ENCODE peak calls at places on chromosome 9, in seven cellular contexts. One of them, this sample, is unnamed.
A peak's percentile ranks its signal among the peaks of the same experiment; 100 is the strongest.

GRCh38 chr9:79574716-79575242 is 3.0 kb downstream of the TLE4 start:
- DNase-seq in A549: no peak
- DNase-seq in transverse colon: no peak
- DNase-seq in Peyer's patch: no peak
- DNase-seq in uterus: no peak
- DNase-seq in heart left ventricle: no peak
- DNase-seq in IMR-90: peak; percentile 33
- DNase-seq in this sample: no peak

GRCh38 chr9:123953601-123954011 is 23.7 kb upstream of the DENND1A start:
- DNase-seq in transverse colon: no peak
- DNase-seq in IMR-90: no peak
- DNase-seq in Peyer's patch: no peak
- DNase-seq in A549: no peak
- DNase-seq in heart left ventricle: no peak
- DNase-seq in uterus: no peak
- DNase-seq in this sample: no peak

GRCh38 chr9:113368348-113368747 is 8.4 kb downstream of the HDHD3 start:
- DNase-seq in IMR-90: no peak
- DNase-seq in transverse colon: no peak
- DNase-seq in uterus: no peak
- DNase-seq in A549: no peak
- DNase-seq in heart left ventricle: no peak
- DNase-seq in Peyer's patch: no peak
- DNase-seq in this sample: no peak

GRCh38 chr9:130073373-130073772 is 19.7 kb downstream of the GPR107 start:
- DNase-seq in IMR-90: peak; percentile 67
- DNase-seq in transverse colon: no peak
- DNase-seq in Peyer's patch: no peak
- DNase-seq in uterus: no peak
- DNase-seq in heart left ventricle: no peak
- DNase-seq in A549: no peak
- DNase-seq in this sample: no peak

GRCh38 chr9:115090486-115090885 is 27.5 kb downstream of the TNC start:
- DNase-seq in transverse colon: no peak
- DNase-seq in A549: no peak
- DNase-seq in heart left ventricle: no peak
- DNase-seq in Peyer's patch: no peak
- DNase-seq in IMR-90: no peak
- DNase-seq in uterus: no peak
- DNase-seq in this sample: no peak

GRCh38 chr9:35771079-35771441 is 17.0 kb upstream of the MSMP start:
- DNase-seq in heart left ventricle: peak; percentile 36
- DNase-seq in A549: no peak
- DNase-seq in Peyer's patch: no peak
- DNase-seq in uterus: no peak
- DNase-seq in IMR-90: no peak
- DNase-seq in transverse colon: no peak
- DNase-seq in this sample: no peak

GRCh38 chr9:134390537-134390936 is 64.3 kb downstream of the RXRA start:
- DNase-seq in IMR-90: no peak
- DNase-seq in heart left ventricle: no peak
- DNase-seq in Peyer's patch: no peak
- DNase-seq in A549: no peak
- DNase-seq in transverse colon: no peak
- DNase-seq in uterus: no peak
- DNase-seq in this sample: no peak

GRCh38 chr9:72954431-72955420 is 1.9 kb upstream of the ALDH1A1 start:
- DNase-seq in transverse colon: peak; percentile 29
- DNase-seq in uterus: peak; percentile 47
- DNase-seq in heart left ventricle: no peak
- DNase-seq in Peyer's patch: no peak
- DNase-seq in A549: no peak
- DNase-seq in IMR-90: no peak
- DNase-seq in this sample: peak; percentile 44

GRCh38 chr9:111375062-111375461 is 45.0 kb upstream of the OR2K2 start:
- DNase-seq in IMR-90: no peak
- DNase-seq in Peyer's patch: no peak
- DNase-seq in heart left ventricle: no peak
- DNase-seq in uterus: no peak
- DNase-seq in transverse colon: no peak
- DNase-seq in A549: no peak
- DNase-seq in this sample: no peak

GRCh38 chr9:116471093-116471906 is 215.8 kb upstream of the TRIM32 start:
- DNase-seq in uterus: peak; percentile 49
- DNase-seq in transverse colon: no peak
- DNase-seq in Peyer's patch: no peak
- DNase-seq in A549: no peak
- DNase-seq in heart left ventricle: peak; percentile 44
- DNase-seq in IMR-90: peak; percentile 53
- DNase-seq in this sample: peak; percentile 86

GRCh38 chr9:4508246-4508906 is 18.1 kb downstream of the SLC1A1 start:
- DNase-seq in A549: no peak
- DNase-seq in Peyer's patch: peak; percentile 52
- DNase-seq in uterus: no peak
- DNase-seq in transverse colon: no peak
- DNase-seq in IMR-90: peak; percentile 53
- DNase-seq in heart left ventricle: no peak
- DNase-seq in this sample: no peak

GRCh38 chr9:114108016-114108833 is 9.1 kb upstream of the KIF12 start:
- DNase-seq in A549: peak; percentile 91
- DNase-seq in uterus: peak; percentile 50
- DNase-seq in IMR-90: peak; percentile 77
- DNase-seq in transverse colon: peak; percentile 83
- DNase-seq in Peyer's patch: peak; percentile 86
- DNase-seq in heart left ventricle: peak; percentile 78
- DNase-seq in this sample: peak; percentile 67

GRCh38 chr9:90921104-90921503 is 119.5 kb downstream of the SYK start:
- DNase-seq in heart left ventricle: peak; percentile 76
- DNase-seq in uterus: no peak
- DNase-seq in A549: no peak
- DNase-seq in Peyer's patch: no peak
- DNase-seq in transverse colon: peak; percentile 44
- DNase-seq in IMR-90: no peak
- DNase-seq in this sample: no peak

GRCh38 chr9:134602547-134603362 is 38.8 kb upstream of the COL5A1 start:
- DNase-seq in A549: peak; percentile 88
- DNase-seq in transverse colon: peak; percentile 30
- DNase-seq in Peyer's patch: no peak
- DNase-seq in uterus: peak; percentile 80
- DNase-seq in IMR-90: peak; percentile 99
- DNase-seq in heart left ventricle: peak; percentile 56
- DNase-seq in this sample: peak; percentile 60

GRCh38 chr9:90141723-90142122 is 500.9 kb downstream of the DIRAS2 start:
- DNase-seq in IMR-90: peak; percentile 29
- DNase-seq in uterus: no peak
- DNase-seq in A549: no peak
- DNase-seq in Peyer's patch: no peak
- DNase-seq in transverse colon: no peak
- DNase-seq in heart left ventricle: no peak
- DNase-seq in this sample: no peak

GRCh38 chr9:93089024-93089423 is 7.0 kb upstream of the CARD19 start:
- DNase-seq in heart left ventricle: no peak
- DNase-seq in A549: no peak
- DNase-seq in Peyer's patch: no peak
- DNase-seq in uterus: no peak
- DNase-seq in transverse colon: no peak
- DNase-seq in IMR-90: no peak
- DNase-seq in this sample: no peak

GRCh38 chr9:127534931-127535330 is 77.1 kb upstream of the STXBP1 start:
- DNase-seq in heart left ventricle: no peak
- DNase-seq in A549: no peak
- DNase-seq in IMR-90: no peak
- DNase-seq in uterus: no peak
- DNase-seq in transverse colon: no peak
- DNase-seq in Peyer's patch: no peak
- DNase-seq in this sample: no peak

GRCh38 chr9:79263666-79264460 is 307.9 kb upstream of the TLE4 start:
- DNase-seq in IMR-90: peak; percentile 61
- DNase-seq in transverse colon: no peak
- DNase-seq in uterus: no peak
- DNase-seq in A549: no peak
- DNase-seq in Peyer's patch: no peak
- DNase-seq in heart left ventricle: no peak
- DNase-seq in this sample: no peak

GRCh38 chr9:16721972-16722371 is 148.5 kb downstream of the BNC2 start:
- DNase-seq in IMR-90: peak; percentile 30
- DNase-seq in A549: no peak
- DNase-seq in Peyer's patch: no peak
- DNase-seq in uterus: peak; percentile 91
- DNase-seq in transverse colon: peak; percentile 38
- DNase-seq in heart left ventricle: no peak
- DNase-seq in this sample: peak; percentile 90

GRCh38 chr9:100426194-100426531 is 780 bp upstream of the MSANTD3 start:
- DNase-seq in Peyer's patch: no peak
- DNase-seq in heart left ventricle: no peak
- DNase-seq in transverse colon: no peak
- DNase-seq in IMR-90: no peak
- DNase-seq in A549: no peak
- DNase-seq in uterus: no peak
- DNase-seq in this sample: no peak

GRCh38 chr9:92964981-92965758 is 17.8 kb downstream of the FGD3 start:
- DNase-seq in IMR-90: no peak
- DNase-seq in A549: no peak
- DNase-seq in transverse colon: peak; percentile 53
- DNase-seq in uterus: no peak
- DNase-seq in heart left ventricle: peak; percentile 40
- DNase-seq in Peyer's patch: no peak
- DNase-seq in this sample: no peak

DNA sequence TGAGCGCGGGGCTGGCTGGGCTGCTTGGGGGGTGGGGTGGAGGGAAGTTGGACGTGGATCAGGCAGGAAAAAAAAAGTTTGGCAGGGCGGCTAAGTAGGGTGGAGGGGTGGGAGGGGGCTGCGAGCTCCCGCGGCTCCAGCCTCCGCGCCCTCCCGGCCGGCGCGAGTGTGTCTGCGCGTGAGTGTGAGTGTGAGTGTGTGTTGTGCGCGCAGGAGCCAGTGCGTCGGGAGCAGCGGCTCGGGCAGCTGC is 2.0 kb downstream of the SMARCA2 start:
- DNase-seq in transverse colon: no peak
- DNase-seq in IMR-90: peak; percentile 31
- DNase-seq in uterus: no peak
- DNase-seq in A549: no peak
- DNase-seq in Peyer's patch: no peak
- DNase-seq in heart left ventricle: peak; percentile 69
- DNase-seq in this sample: no peak
- H3K27ac ChIP-seq in transverse colon: peak overlapping the region; percentile 96
- H3K27ac ChIP-seq in IMR-90: peak overlapping the region; percentile 72
- H3K27ac ChIP-seq in uterus: peak overlapping the region; percentile 91
- H3K27ac ChIP-seq in A549: peak overlapping the region; percentile 89
- H3K27ac ChIP-seq in Peyer's patch: peak overlapping the region; percentile 96
- H3K27ac ChIP-seq in heart left ventricle: peak overlapping the region; percentile 98
- H3K27ac ChIP-seq in this sample: peak overlapping the region; percentile 85

GRCh38 chr9:34380511-34381315 is 4.0 kb upstream of the MYORG start:
- DNase-seq in heart left ventricle: peak; percentile 85
- DNase-seq in A549: peak; percentile 90
- DNase-seq in uterus: peak; percentile 73
- DNase-seq in transverse colon: peak; percentile 86
- DNase-seq in Peyer's patch: peak; percentile 96
- DNase-seq in IMR-90: peak; percentile 62
- DNase-seq in this sample: peak; percentile 77
- TF ChIP-seq POLR2A in heart left ventricle: no peak
- TF ChIP-seq POLR2A in A549: peak; percentile 68
- TF ChIP-seq POLR2A in uterus: no peak
- TF ChIP-seq POLR2A in transverse colon: peak; percentile 80
- TF ChIP-seq POLR2A in Peyer's patch: peak; percentile 82
- TF ChIP-seq POLR2A in IMR-90: no peak
- TF ChIP-seq POLR2A in this sample: peak; percentile 20

GRCh38 chr9:131098391-131099087 is 2.2 kb downstream of the AIF1L start:
- DNase-seq in IMR-90: no peak
- DNase-seq in uterus: no peak
- DNase-seq in Peyer's patch: no peak
- DNase-seq in heart left ventricle: no peak
- DNase-seq in transverse colon: no peak
- DNase-seq in A549: no peak
- DNase-seq in this sample: no peak

GRCh38 chr9:131101207-131101964 is 5.1 kb downstream of the AIF1L start:
- DNase-seq in Peyer's patch: no peak
- DNase-seq in transverse colon: no peak
- DNase-seq in A549: no peak
- DNase-seq in heart left ventricle: no peak
- DNase-seq in uterus: no peak
- DNase-seq in IMR-90: no peak
- DNase-seq in this sample: no peak

GRCh38 chr9:131097948-131098278 is 1.6 kb downstream of the AIF1L start:
- DNase-seq in heart left ventricle: peak; percentile 49
- DNase-seq in transverse colon: no peak
- DNase-seq in Peyer's patch: no peak
- DNase-seq in IMR-90: no peak
- DNase-seq in A549: no peak
- DNase-seq in uterus: no peak
- DNase-seq in this sample: no peak

GRCh38 chr9:131099088-131099611 is 2.8 kb downstream of the AIF1L start:
- DNase-seq in heart left ventricle: no peak
- DNase-seq in Peyer's patch: no peak
- DNase-seq in A549: no peak
- DNase-seq in uterus: no peak
- DNase-seq in transverse colon: no peak
- DNase-seq in IMR-90: no peak
- DNase-seq in this sample: no peak

GRCh38 chr9:131100445-131100844 is 4.1 kb downstream of the AIF1L start:
- DNase-seq in A549: no peak
- DNase-seq in uterus: no peak
- DNase-seq in heart left ventricle: no peak
- DNase-seq in Peyer's patch: no peak
- DNase-seq in IMR-90: no peak
- DNase-seq in transverse colon: no peak
- DNase-seq in this sample: no peak
- H3K27ac ChIP-seq in A549: no peak overlapping the region
- H3K27ac ChIP-seq in uterus: no peak overlapping the region
- H3K27ac ChIP-seq in heart left ventricle: peak overlapping the region; percentile 85
- H3K27ac ChIP-seq in Peyer's patch: no peak overlapping the region
- H3K27ac ChIP-seq in IMR-90: no peak overlapping the region
- H3K27ac ChIP-seq in transverse colon: no peak overlapping the region
- H3K27ac ChIP-seq in this sample: no peak overlapping the region

GRCh38 chr9:128690684-128691034 is 1.6 kb downstream of the SET start:
- DNase-seq in uterus: no peak
- DNase-seq in A549: no peak
- DNase-seq in heart left ventricle: no peak
- DNase-seq in Peyer's patch: no peak
- DNase-seq in transverse colon: no peak
- DNase-seq in IMR-90: no peak
- DNase-seq in this sample: no peak

GRCh38 chr9:128689293-128689770 is 310 bp downstream of the SET start:
- DNase-seq in IMR-90: no peak
- DNase-seq in transverse colon: no peak
- DNase-seq in heart left ventricle: peak; percentile 69
- DNase-seq in uterus: peak; percentile 64
- DNase-seq in A549: peak; percentile 31
- DNase-seq in Peyer's patch: no peak
- DNase-seq in this sample: peak; percentile 60

GRCh38 chr9:128689820-128690683 is 1.0 kb downstream of the SET start:
- DNase-seq in IMR-90: peak; percentile 37
- DNase-seq in A549: peak; percentile 56
- DNase-seq in heart left ventricle: peak; percentile 54
- DNase-seq in uterus: peak; percentile 47
- DNase-seq in Peyer's patch: no peak
- DNase-seq in transverse colon: peak; percentile 46
- DNase-seq in this sample: peak; percentile 64

GRCh38 chr9:128687453-128687852 is 1.6 kb upstream of the SET start:
- DNase-seq in transverse colon: no peak
- DNase-seq in IMR-90: no peak
- DNase-seq in A549: no peak
- DNase-seq in uterus: no peak
- DNase-seq in heart left ventricle: no peak
- DNase-seq in Peyer's patch: no peak
- DNase-seq in this sample: no peak

GRCh38 chr9:128688501-128689292 is at the start of gene SET:
- DNase-seq in transverse colon: peak; percentile 96
- DNase-seq in A549: peak; percentile 94
- DNase-seq in heart left ventricle: peak; percentile 97
- DNase-seq in IMR-90: peak; percentile 90
- DNase-seq in Peyer's patch: peak; percentile 97
- DNase-seq in uterus: peak; percentile 93
- DNase-seq in this sample: peak; percentile 97
- TF ChIP-seq POLR2A in transverse colon: peak; percentile 55
- TF ChIP-seq POLR2A in A549: peak; percentile 71
- TF ChIP-seq POLR2A in heart left ventricle: peak; percentile 59
- TF ChIP-seq POLR2A in IMR-90: no peak
- TF ChIP-seq POLR2A in Peyer's patch: no peak
- TF ChIP-seq POLR2A in uterus: peak; percentile 97
- TF ChIP-seq POLR2A in this sample: peak; percentile 94